ENCODE peak calls at places on chromosomes 4 and X, in five cellular contexts. G, H, F, E and U are unnamed samples.

GRCh38 chrX:106874075-106874474 is 29.1 kb downstream of the RIPPLY1 start:
- DNase-seq in G (peak; percentile 35), H (no peak), F (no peak), E (no peak), U (peak; percentile 51)

GRCh38 chr4:128709268-128709667 is 100.2 kb upstream of the JADE1 start:
- DNase-seq in G (peak; percentile 8), H (peak; percentile 74), F (no peak), E (no peak), U (no peak)

GRCh38 chrX:131792356-131792749 is 230.7 kb upstream of the STK26 start:
- DNase-seq in G (no peak), H (no peak), F (no peak), E (no peak), U (peak; percentile 93)

GRCh38 chr4:53529025-53529424 is 62.3 kb downstream of the LNX1 start:
- DNase-seq in G (no peak), H (no peak), F (no peak), E (no peak), U (no peak)

GRCh38 chrX:133610056-133610455 is 194.8 kb upstream of the GPC4 start:
- DNase-seq in G (no peak), H (no peak), F (no peak), E (no peak), U (peak; percentile 82)

GRCh38 chrX:63657821-63658220 is 127.2 kb downstream of the ARHGEF9 start:
- DNase-seq in G (no peak), H (no peak), F (no peak), E (no peak), U (peak; percentile 75)

GRCh38 chr4:33722800-33723511 is 2521.4 kb downstream of the ARAP2 start:
- DNase-seq in G (no peak), H (no peak), F (no peak), E (no peak), U (peak; percentile 73)

GRCh38 chrX:51743179-51743957 is at the start of gene GSPT2:
- DNase-seq in G (peak; percentile 59), H (peak; percentile 81), F (peak; percentile 53), E (peak; percentile 63), U (peak; percentile 78)

GRCh38 chr4:135515295-135515694 is 1313.7 kb upstream of the PABPC4L start:
- DNase-seq in G (no peak), H (no peak), F (no peak), E (no peak), U (no peak)

GRCh38 chr4:150289198-150289597 is 211.0 kb downstream of the DCLK2 start:
- DNase-seq in G (no peak), H (no peak), F (no peak), E (no peak), U (no peak)

GRCh38 chr4:38949416-38950051 is 81.9 kb downstream of the FAM114A1 start:
- DNase-seq in G (peak; percentile 16), H (no peak), F (no peak), E (peak; percentile 73), U (peak; percentile 59)

GRCh38 chrX:67546496-67547423 is 2.9 kb downstream of the AR start:
- DNase-seq in G (no peak), H (no peak), F (no peak), E (no peak), U (no peak)

GRCh38 chr4:3257125-3257690 is 8.2 kb downstream of the MSANTD1 start:
- DNase-seq in G (no peak), H (no peak), F (peak; percentile 30), E (no peak), U (no peak)

GRCh38 chr4:11011249-11011648 is 326.7 kb upstream of the CLNK start:
- DNase-seq in G (no peak), H (no peak), F (no peak), E (no peak), U (no peak)

GRCh38 chr4:16227462-16227868 is 1.2 kb upstream of the TAPT1 start:
- DNase-seq in G (peak; percentile 50), H (no peak), F (no peak), E (peak; percentile 31), U (peak; percentile 49)

GRCh38 chr4:181959121-181959520 is 284.1 kb upstream of the TENM3 start:
- DNase-seq in G (no peak), H (no peak), F (no peak), E (no peak), U (peak; percentile 87)

GRCh38 chr4:38856524-38857337 is at the start of gene TLR6:
- DNase-seq in G (peak; percentile 73), H (peak; percentile 72), F (no peak), E (peak; percentile 50), U (peak; percentile 59)

GRCh38 chrX:79081895-79082512 is 62.5 kb upstream of the GPR174 start:
- DNase-seq in G (peak; percentile 36), H (peak; percentile 57), F (no peak), E (peak; percentile 18), U (peak; percentile 43)

GRCh38 chr4:48138936-48139335 is 4.9 kb upstream of the TXK start:
- DNase-seq in G (no peak), H (no peak), F (no peak), E (peak; percentile 58), U (no peak)

GRCh38 chrX:16986169-16986568 is 39.7 kb downstream of the REPS2 start:
- DNase-seq in G (no peak), H (no peak), F (no peak), E (no peak), U (no peak)

GRCh38 chrX:13005671-13006473 is 31.0 kb downstream of the TMSB4X start:
- DNase-seq in G (no peak), H (peak; percentile 45), F (no peak), E (peak; percentile 29), U (peak; percentile 67)

GRCh38 chr4:82745173-82745842 is 53.3 kb downstream of the SCD5 start:
- DNase-seq in G (no peak), H (no peak), F (no peak), E (no peak), U (no peak)

GRCh38 chrX:3518870-3519269 is 172.4 kb upstream of the MXRA5 start:
- DNase-seq in G (no peak), H (no peak), F (no peak), E (no peak), U (peak; percentile 98)

GRCh38 chr4:92969650-92970370 is 666.0 kb downstream of the GRID2 start:
- DNase-seq in G (peak; percentile 76), H (no peak), F (no peak), E (no peak), U (peak; percentile 93)

GRCh38 chrX:700936-701335 is 70.3 kb downstream of the SHOX start:
- DNase-seq in G (no peak), H (no peak), F (no peak), E (no peak), U (no peak)

GRCh38 chrX:120136128-120136527 is 20.4 kb upstream of the RHOXF1 start:
- DNase-seq in G (no peak), H (no peak), F (no peak), E (no peak), U (no peak)

DNA sequence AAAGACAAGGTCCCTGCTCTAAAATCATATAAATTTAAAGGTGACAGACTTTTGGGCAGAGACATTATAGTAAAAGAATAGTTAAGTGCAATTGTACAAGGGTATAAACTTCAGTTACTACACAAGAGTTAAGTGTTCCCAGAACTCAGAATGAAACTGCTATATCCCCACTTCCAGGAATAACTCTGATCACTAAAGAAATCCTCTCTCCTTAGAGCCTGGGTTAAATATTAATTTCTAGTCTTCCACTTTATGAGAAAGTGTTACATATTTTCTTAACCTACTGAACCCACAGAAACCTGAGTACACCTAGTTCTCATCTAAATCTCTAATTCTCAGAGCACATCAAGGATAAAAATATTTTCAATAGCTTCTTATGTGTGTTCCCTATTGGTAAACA is 99.1 kb upstream of the USP38 start:
- DNase-seq in G (no peak), H (no peak), F (no peak), E (no peak), U (no peak)
- TF ChIP-seq CTCF in G (no peak), H (no peak), F (no peak), E (no peak), U (no peak)

GRCh38 chrX:9867214-9867613 is 81.0 kb downstream of the SHROOM2 start:
- DNase-seq in G (no peak), H (no peak), F (no peak), E (no peak), U (no peak)

GRCh38 chrX:9866633-9867032 is 80.4 kb downstream of the SHROOM2 start:
- DNase-seq in G (peak; percentile 32), H (no peak), F (no peak), E (no peak), U (peak; percentile 20)

GRCh38 chrX:9864011-9864410 is 77.8 kb downstream of the SHROOM2 start:
- DNase-seq in G (no peak), H (no peak), F (no peak), E (no peak), U (no peak)

GRCh38 chrX:9867753-9868152 is 81.5 kb downstream of the SHROOM2 start:
- DNase-seq in G (no peak), H (no peak), F (no peak), E (no peak), U (no peak)

GRCh38 chrX:9865804-9866471 is 79.7 kb downstream of the SHROOM2 start:
- DNase-seq in G (peak; percentile 60), H (no peak), F (no peak), E (no peak), U (peak; percentile 53)
- H3K4me3 ChIP-seq in G (no peak overlapping the region), H (no peak overlapping the region), F (no peak overlapping the region), E (no peak overlapping the region), U (no peak overlapping the region)

GRCh38 chr4:180937083-180937482 is 1306.1 kb upstream of the TENM3 start:
- DNase-seq in G (no peak), H (no peak), F (no peak), E (no peak), U (no peak)

GRCh38 chr4:180932365-180933001 is 1310.7 kb upstream of the TENM3 start:
- DNase-seq in G (no peak), H (no peak), F (no peak), E (no peak), U (peak; percentile 9)
- TF ChIP-seq CTCF in G (no peak), H (no peak), F (no peak), E (no peak), U (no peak)

GRCh38 chrX:20322887-20323286 is 56.2 kb upstream of the RPS6KA3 start:
- DNase-seq in G (no peak), H (no peak), F (no peak), E (no peak), U (no peak)

GRCh38 chrX:20317873-20318272 is 51.2 kb upstream of the RPS6KA3 start:
- DNase-seq in G (no peak), H (no peak), F (peak; percentile 49), E (no peak), U (no peak)

GRCh38 chrX:20319054-20319453 is 52.3 kb upstream of the RPS6KA3 start:
- DNase-seq in G (no peak), H (no peak), F (no peak), E (no peak), U (no peak)

GRCh38 chrX:20325786-20326388 is 59.2 kb upstream of the RPS6KA3 start:
- DNase-seq in G (no peak), H (no peak), F (no peak), E (no peak), U (no peak)

DNA sequence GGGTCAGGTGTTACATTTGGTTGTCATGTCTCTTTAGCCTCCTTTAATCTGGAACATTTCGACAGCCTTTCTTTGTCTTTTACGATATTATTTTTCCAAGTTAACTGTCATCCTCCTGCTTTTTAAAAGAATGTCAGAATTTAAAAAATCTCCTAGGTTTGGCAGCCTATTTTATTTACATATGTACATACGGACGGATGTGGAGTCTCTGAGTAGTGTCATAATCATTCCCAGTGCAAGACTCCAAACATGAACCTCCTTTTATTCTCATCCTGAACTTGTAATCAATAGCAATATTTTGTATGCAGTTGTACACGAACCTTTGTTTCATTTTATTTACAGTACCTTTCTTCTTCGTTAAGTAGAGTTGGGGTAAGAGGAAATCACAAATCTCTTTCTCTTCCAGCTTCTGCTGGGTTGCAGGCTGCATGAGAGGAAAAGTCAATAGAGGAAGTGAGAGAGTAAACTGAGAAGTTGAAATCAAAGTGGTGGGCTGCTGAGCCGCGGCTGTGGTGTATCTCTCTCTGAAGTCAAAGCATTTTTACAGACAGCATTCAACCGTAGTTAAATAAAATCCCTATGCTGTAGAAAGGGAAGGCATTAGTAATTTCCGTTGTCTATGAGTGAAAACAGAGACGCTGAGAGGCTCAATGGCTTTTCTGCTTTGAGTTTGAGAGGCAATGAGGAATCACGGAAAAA is 53.9 kb upstream of the RPS6KA3 start:
- DNase-seq in G (no peak), H (peak; percentile 67), F (no peak), E (peak; percentile 42), U (no peak)
- H3K4me3 ChIP-seq in G (no peak overlapping the region), H (peak overlapping the region; percentile 47), F (no peak overlapping the region), E (no peak overlapping the region), U (no peak overlapping the region)